ENCODE peak calls at places on chromosome 12, in eight cellular contexts. One of them, this sample, is unnamed.

GRCh38 chr12:115660211-115660805 is 617.2 kb downstream of the MED13L start:
- DNase-seq in HFFc6: peak
- DNase-seq in PC-9: no peak
- DNase-seq in foreskin keratinocyte: peak
- DNase-seq in HFF-Myc: peak
- DNase-seq in osteocyte: no peak
- DNase-seq in GM10248: no peak
- DNase-seq in pancreas: no peak
- DNase-seq in this sample: no peak

GRCh38 chr12:19030180-19030579 is 99.4 kb upstream of the PLEKHA5 start:
- DNase-seq in HFF-Myc: no peak
- DNase-seq in PC-9: peak
- DNase-seq in GM10248: no peak
- DNase-seq in osteocyte: no peak
- DNase-seq in foreskin keratinocyte: peak
- DNase-seq in HFFc6: no peak
- DNase-seq in pancreas: no peak
- DNase-seq in this sample: no peak

GRCh38 chr12:25020621-25021243 is 71.8 kb upstream of the BCAT1 start:
- DNase-seq in osteocyte: no peak
- DNase-seq in pancreas: no peak
- DNase-seq in HFF-Myc: no peak
- DNase-seq in HFFc6: no peak
- DNase-seq in PC-9: no peak
- DNase-seq in foreskin keratinocyte: no peak
- DNase-seq in GM10248: peak
- DNase-seq in this sample: no peak

GRCh38 chr12:49043856-49044258 is 16.7 kb downstream of the KMT2D start:
- DNase-seq in HFF-Myc: no peak
- DNase-seq in foreskin keratinocyte: no peak
- DNase-seq in GM10248: peak
- DNase-seq in PC-9: peak
- DNase-seq in osteocyte: no peak
- DNase-seq in pancreas: peak
- DNase-seq in HFFc6: peak
- DNase-seq in this sample: no peak

GRCh38 chr12:16389594-16389993 is 42.1 kb downstream of the MGST1 start:
- DNase-seq in foreskin keratinocyte: peak
- DNase-seq in pancreas: no peak
- DNase-seq in HFF-Myc: peak
- DNase-seq in HFFc6: peak
- DNase-seq in GM10248: no peak
- DNase-seq in PC-9: no peak
- DNase-seq in osteocyte: no peak
- DNase-seq in this sample: peak

GRCh38 chr12:47885012-47885501 is 19.7 kb downstream of the VDR start:
- DNase-seq in GM10248: peak
- DNase-seq in pancreas: no peak
- DNase-seq in osteocyte: no peak
- DNase-seq in HFF-Myc: no peak
- DNase-seq in foreskin keratinocyte: no peak
- DNase-seq in PC-9: no peak
- DNase-seq in HFFc6: no peak
- DNase-seq in this sample: no peak

GRCh38 chr12:43318002-43318401 is 234.0 kb downstream of the ADAMTS20 start:
- DNase-seq in foreskin keratinocyte: no peak
- DNase-seq in pancreas: no peak
- DNase-seq in HFF-Myc: no peak
- DNase-seq in HFFc6: no peak
- DNase-seq in osteocyte: no peak
- DNase-seq in PC-9: no peak
- DNase-seq in GM10248: no peak
- DNase-seq in this sample: no peak

GRCh38 chr12:109994262-109995175 is 1.6 kb downstream of the GIT2 start:
- DNase-seq in osteocyte: no peak
- DNase-seq in foreskin keratinocyte: peak
- DNase-seq in GM10248: no peak
- DNase-seq in HFFc6: no peak
- DNase-seq in pancreas: no peak
- DNase-seq in HFF-Myc: no peak
- DNase-seq in PC-9: no peak
- DNase-seq in this sample: no peak

GRCh38 chr12:98645572-98646067 is 530 bp downstream of the APAF1 start:
- DNase-seq in PC-9: peak
- DNase-seq in HFFc6: no peak
- DNase-seq in osteocyte: no peak
- DNase-seq in pancreas: no peak
- DNase-seq in GM10248: peak
- DNase-seq in foreskin keratinocyte: peak
- DNase-seq in HFF-Myc: no peak
- DNase-seq in this sample: no peak

GRCh38 chr12:13093850-13094225 is 9.6 kb downstream of the GSG1 start:
- DNase-seq in foreskin keratinocyte: no peak
- DNase-seq in PC-9: no peak
- DNase-seq in HFF-Myc: no peak
- DNase-seq in osteocyte: no peak
- DNase-seq in GM10248: no peak
- DNase-seq in pancreas: no peak
- DNase-seq in HFFc6: no peak
- DNase-seq in this sample: no peak

GRCh38 chr12:101209319-101210302 is at the start of gene SLC5A8:
- DNase-seq in pancreas: peak
- DNase-seq in HFFc6: no peak
- DNase-seq in osteocyte: no peak
- DNase-seq in GM10248: no peak
- DNase-seq in foreskin keratinocyte: peak
- DNase-seq in PC-9: no peak
- DNase-seq in HFF-Myc: no peak
- DNase-seq in this sample: no peak

GRCh38 chr12:130178291-130178690 is 16.0 kb downstream of the FZD10 start:
- DNase-seq in pancreas: no peak
- DNase-seq in osteocyte: no peak
- DNase-seq in foreskin keratinocyte: no peak
- DNase-seq in HFFc6: no peak
- DNase-seq in GM10248: no peak
- DNase-seq in HFF-Myc: no peak
- DNase-seq in PC-9: no peak
- DNase-seq in this sample: no peak

GRCh38 chr12:8637666-8638065 is 25.0 kb downstream of the MFAP5 start:
- DNase-seq in PC-9: no peak
- DNase-seq in osteocyte: no peak
- DNase-seq in foreskin keratinocyte: no peak
- DNase-seq in HFF-Myc: no peak
- DNase-seq in pancreas: no peak
- DNase-seq in GM10248: no peak
- DNase-seq in HFFc6: no peak
- DNase-seq in this sample: no peak

GRCh38 chr12:113889806-113890581 is 76.1 kb downstream of the RBM19 start:
- DNase-seq in HFFc6: peak
- DNase-seq in foreskin keratinocyte: no peak
- DNase-seq in pancreas: no peak
- DNase-seq in osteocyte: no peak
- DNase-seq in GM10248: no peak
- DNase-seq in HFF-Myc: no peak
- DNase-seq in PC-9: no peak
- DNase-seq in this sample: no peak

GRCh38 chr12:98783420-98783819 is 138.3 kb downstream of the APAF1 start:
- DNase-seq in HFFc6: no peak
- DNase-seq in GM10248: no peak
- DNase-seq in pancreas: no peak
- DNase-seq in foreskin keratinocyte: no peak
- DNase-seq in osteocyte: no peak
- DNase-seq in PC-9: no peak
- DNase-seq in HFF-Myc: no peak
- DNase-seq in this sample: no peak

GRCh38 chr12:116441292-116441691 is 117.9 kb upstream of the MAP1LC3B2 start:
- DNase-seq in foreskin keratinocyte: no peak
- DNase-seq in GM10248: no peak
- DNase-seq in PC-9: no peak
- DNase-seq in HFFc6: no peak
- DNase-seq in HFF-Myc: no peak
- DNase-seq in osteocyte: no peak
- DNase-seq in pancreas: no peak
- DNase-seq in this sample: no peak

GRCh38 chr12:126483145-126484068 is 1418.2 kb downstream of the AACS start:
- DNase-seq in osteocyte: no peak
- DNase-seq in foreskin keratinocyte: peak
- DNase-seq in PC-9: peak
- DNase-seq in HFFc6: peak
- DNase-seq in GM10248: no peak
- DNase-seq in HFF-Myc: no peak
- DNase-seq in pancreas: no peak
- DNase-seq in this sample: no peak

DNA sequence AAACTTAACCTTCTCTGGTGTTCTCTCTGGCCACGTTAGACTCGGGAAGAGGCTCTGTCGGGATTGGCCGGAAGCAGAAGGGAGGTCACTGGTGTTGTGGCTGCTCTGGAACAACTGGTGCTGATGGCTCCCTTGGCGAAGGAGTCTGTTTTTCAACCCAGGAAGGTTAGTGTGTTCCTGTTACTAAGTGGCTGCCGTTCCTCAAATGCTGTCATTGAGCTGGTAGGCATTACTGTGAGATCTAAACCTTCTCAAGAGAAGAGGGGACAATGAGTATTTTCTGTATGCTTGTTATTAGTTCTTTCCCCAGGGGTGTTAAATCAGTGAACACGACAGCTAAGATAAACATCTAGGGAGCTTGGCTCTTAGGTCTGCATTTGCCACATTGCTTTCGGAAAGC is 18.3 kb downstream of the POP5 start:
- DNase-seq in HFF-Myc: no peak
- DNase-seq in osteocyte: no peak
- DNase-seq in GM10248: no peak
- DNase-seq in foreskin keratinocyte: no peak
- DNase-seq in PC-9: no peak
- DNase-seq in HFFc6: no peak
- DNase-seq in pancreas: no peak
- DNase-seq in this sample: no peak
- TF ChIP-seq CTCF in HFF-Myc: no peak
- TF ChIP-seq CTCF in osteocyte: no peak
- TF ChIP-seq CTCF in GM10248: no peak
- TF ChIP-seq CTCF in foreskin keratinocyte: no peak
- TF ChIP-seq CTCF in PC-9: no peak
- TF ChIP-seq CTCF in HFFc6: no peak
- TF ChIP-seq CTCF in pancreas: no peak
- TF ChIP-seq CTCF in this sample: no peak

DNA sequence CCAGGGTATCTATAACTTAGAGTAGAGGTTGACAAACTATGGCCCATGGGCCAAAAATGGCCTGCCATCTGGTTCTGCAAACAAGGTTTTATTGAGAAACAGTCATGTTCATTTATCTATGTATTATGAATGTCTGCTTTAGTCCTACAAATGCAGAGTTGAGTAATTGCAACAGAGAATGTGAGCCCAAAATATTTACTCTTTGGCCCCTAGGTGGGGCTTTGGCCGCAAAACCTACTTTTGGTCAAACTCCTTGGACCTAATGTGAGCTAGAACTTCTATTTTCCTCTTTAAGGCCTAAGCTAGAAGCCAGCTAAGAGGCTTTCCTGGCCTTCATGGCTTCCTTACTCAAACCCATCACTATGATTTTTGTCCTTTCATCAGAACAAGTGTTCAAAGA is 379.1 kb downstream of the NELL2 start:
- DNase-seq in HFF-Myc: no peak
- DNase-seq in osteocyte: no peak
- DNase-seq in GM10248: no peak
- DNase-seq in PC-9: no peak
- DNase-seq in foreskin keratinocyte: no peak
- DNase-seq in pancreas: no peak
- DNase-seq in HFFc6: no peak
- DNase-seq in this sample: no peak
- TF ChIP-seq CTCF in HFF-Myc: no peak
- TF ChIP-seq CTCF in osteocyte: no peak
- TF ChIP-seq CTCF in GM10248: no peak
- TF ChIP-seq CTCF in PC-9: peak
- TF ChIP-seq CTCF in foreskin keratinocyte: no peak
- TF ChIP-seq CTCF in pancreas: no peak
- TF ChIP-seq CTCF in HFFc6: no peak
- TF ChIP-seq CTCF in this sample: no peak

DNA sequence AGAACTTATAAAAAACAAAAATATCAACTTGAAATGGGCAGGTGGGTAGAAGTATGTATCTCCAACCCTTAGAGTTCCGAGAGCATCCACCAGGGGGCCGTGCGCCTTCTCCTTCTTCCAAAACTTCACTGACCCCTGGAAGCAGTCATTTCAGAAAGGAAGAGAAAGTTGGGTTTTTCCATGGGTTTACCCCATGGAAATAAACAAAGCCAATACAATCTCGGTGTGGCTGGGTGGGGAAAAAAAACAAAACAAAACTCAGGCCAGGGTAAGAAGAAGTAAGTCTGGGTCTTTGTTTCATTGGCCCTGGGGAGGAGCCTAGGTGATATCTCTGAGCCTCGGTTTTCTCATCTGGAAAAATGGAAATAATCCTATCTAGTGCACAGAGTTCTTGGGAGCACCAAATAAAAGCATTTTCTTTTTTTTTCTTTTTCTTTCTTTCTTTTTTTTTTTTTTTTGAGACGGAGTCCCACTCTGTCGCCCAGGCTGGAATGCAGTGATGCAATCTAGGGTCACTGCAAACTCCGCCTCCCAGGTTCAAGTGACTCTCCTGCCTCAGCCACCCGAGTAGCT is 33.6 kb upstream of the HNF1A start:
- DNase-seq in GM10248: peak
- DNase-seq in foreskin keratinocyte: peak
- DNase-seq in pancreas: peak
- DNase-seq in PC-9: peak
- DNase-seq in osteocyte: no peak
- DNase-seq in HFFc6: no peak
- DNase-seq in HFF-Myc: peak
- DNase-seq in this sample: no peak
- TF ChIP-seq CTCF in GM10248: peak
- TF ChIP-seq CTCF in foreskin keratinocyte: peak
- TF ChIP-seq CTCF in pancreas: peak
- TF ChIP-seq CTCF in PC-9: peak
- TF ChIP-seq CTCF in osteocyte: peak
- TF ChIP-seq CTCF in HFFc6: peak
- TF ChIP-seq CTCF in HFF-Myc: peak
- TF ChIP-seq CTCF in this sample: peak

GRCh38 chr12:121626853-121627623 is 708 bp downstream of the ORAI1 start:
- DNase-seq in osteocyte: peak
- DNase-seq in pancreas: peak
- DNase-seq in foreskin keratinocyte: peak
- DNase-seq in HFFc6: peak
- DNase-seq in HFF-Myc: peak
- DNase-seq in GM10248: peak
- DNase-seq in PC-9: peak
- DNase-seq in this sample: no peak
- TF ChIP-seq CTCF in osteocyte: no peak
- TF ChIP-seq CTCF in pancreas: no peak
- TF ChIP-seq CTCF in foreskin keratinocyte: peak
- TF ChIP-seq CTCF in HFFc6: no peak
- TF ChIP-seq CTCF in HFF-Myc: no peak
- TF ChIP-seq CTCF in GM10248: no peak
- TF ChIP-seq CTCF in PC-9: no peak
- TF ChIP-seq CTCF in this sample: peak

GRCh38 chr12:104457746-104458644 is 1.2 kb downstream of the CHST11 start:
- DNase-seq in foreskin keratinocyte: no peak
- DNase-seq in pancreas: peak
- DNase-seq in osteocyte: peak
- DNase-seq in HFF-Myc: no peak
- DNase-seq in PC-9: peak
- DNase-seq in HFFc6: no peak
- DNase-seq in GM10248: peak
- DNase-seq in this sample: no peak
- TF ChIP-seq CTCF in foreskin keratinocyte: no peak
- TF ChIP-seq CTCF in pancreas: no peak
- TF ChIP-seq CTCF in osteocyte: no peak
- TF ChIP-seq CTCF in HFF-Myc: no peak
- TF ChIP-seq CTCF in PC-9: no peak
- TF ChIP-seq CTCF in HFFc6: no peak
- TF ChIP-seq CTCF in GM10248: no peak
- TF ChIP-seq CTCF in this sample: no peak

This sample was measured in AG09319.